ENCODE peak calls at places on chromosome 16, in eight cellular contexts. One of them, this sample, is unnamed.

GRCh38 chr16:68790130-68790761 is 53.1 kb upstream of the TANGO6 start:
- DNase-seq in activated naive CD4-positive, alpha-beta T cell treated with anti-CD3 and anti-CD28 coated beads, Interleukin-2, amount 10 ng/mL, durations not matched to agents 7 days and 5 days: no peak
- DNase-seq in breast epithelium: no peak
- DNase-seq in uterus: peak
- DNase-seq in GOT3: no peak
- DNase-seq in RPMI7951: peak
- DNase-seq in choroid plexus epithelial cell: peak
- DNase-seq in T-helper 17 cell: no peak
- DNase-seq in this sample: no peak

GRCh38 chr16:52077656-52078055 is 469.3 kb downstream of the TOX3 start:
- DNase-seq in activated naive CD4-positive, alpha-beta T cell treated with anti-CD3 and anti-CD28 coated beads, Interleukin-2, amount 10 ng/mL, durations not matched to agents 7 days and 5 days: no peak
- DNase-seq in breast epithelium: no peak
- DNase-seq in uterus: no peak
- DNase-seq in GOT3: no peak
- DNase-seq in RPMI7951: no peak
- DNase-seq in choroid plexus epithelial cell: no peak
- DNase-seq in T-helper 17 cell: no peak
- DNase-seq in this sample: no peak

GRCh38 chr16:31094088-31094423 is 541 bp downstream of the VKORC1 start:
- DNase-seq in activated naive CD4-positive, alpha-beta T cell treated with anti-CD3 and anti-CD28 coated beads, Interleukin-2, amount 10 ng/mL, durations not matched to agents 7 days and 5 days: no peak
- DNase-seq in breast epithelium: no peak
- DNase-seq in uterus: no peak
- DNase-seq in GOT3: no peak
- DNase-seq in RPMI7951: no peak
- DNase-seq in choroid plexus epithelial cell: no peak
- DNase-seq in T-helper 17 cell: no peak
- DNase-seq in this sample: no peak

GRCh38 chr16:19689342-19689741 is 28.7 kb downstream of the KNOP1 start:
- DNase-seq in activated naive CD4-positive, alpha-beta T cell treated with anti-CD3 and anti-CD28 coated beads, Interleukin-2, amount 10 ng/mL, durations not matched to agents 7 days and 5 days: no peak
- DNase-seq in breast epithelium: no peak
- DNase-seq in uterus: no peak
- DNase-seq in GOT3: no peak
- DNase-seq in RPMI7951: no peak
- DNase-seq in choroid plexus epithelial cell: no peak
- DNase-seq in T-helper 17 cell: no peak
- DNase-seq in this sample: no peak

GRCh38 chr16:28304214-28304613 is 11.9 kb downstream of the SBK1 start:
- DNase-seq in activated naive CD4-positive, alpha-beta T cell treated with anti-CD3 and anti-CD28 coated beads, Interleukin-2, amount 10 ng/mL, durations not matched to agents 7 days and 5 days: peak
- DNase-seq in breast epithelium: no peak
- DNase-seq in uterus: no peak
- DNase-seq in GOT3: no peak
- DNase-seq in RPMI7951: peak
- DNase-seq in choroid plexus epithelial cell: peak
- DNase-seq in T-helper 17 cell: no peak
- DNase-seq in this sample: peak

GRCh38 chr16:3738541-3738940 is 21.2 kb upstream of the TRAP1 start:
- DNase-seq in activated naive CD4-positive, alpha-beta T cell treated with anti-CD3 and anti-CD28 coated beads, Interleukin-2, amount 10 ng/mL, durations not matched to agents 7 days and 5 days: no peak
- DNase-seq in breast epithelium: peak
- DNase-seq in uterus: no peak
- DNase-seq in GOT3: no peak
- DNase-seq in RPMI7951: no peak
- DNase-seq in choroid plexus epithelial cell: no peak
- DNase-seq in T-helper 17 cell: no peak
- DNase-seq in this sample: no peak

GRCh38 chr16:11151156-11151904 is 104.7 kb downstream of the SOCS1 start:
- DNase-seq in activated naive CD4-positive, alpha-beta T cell treated with anti-CD3 and anti-CD28 coated beads, Interleukin-2, amount 10 ng/mL, durations not matched to agents 7 days and 5 days: no peak
- DNase-seq in breast epithelium: no peak
- DNase-seq in uterus: no peak
- DNase-seq in GOT3: no peak
- DNase-seq in RPMI7951: no peak
- DNase-seq in choroid plexus epithelial cell: no peak
- DNase-seq in T-helper 17 cell: no peak
- DNase-seq in this sample: no peak

GRCh38 chr16:48507886-48508285 is 102.1 kb downstream of the N4BP1 start:
- DNase-seq in activated naive CD4-positive, alpha-beta T cell treated with anti-CD3 and anti-CD28 coated beads, Interleukin-2, amount 10 ng/mL, durations not matched to agents 7 days and 5 days: no peak
- DNase-seq in breast epithelium: no peak
- DNase-seq in uterus: no peak
- DNase-seq in GOT3: no peak
- DNase-seq in RPMI7951: no peak
- DNase-seq in choroid plexus epithelial cell: no peak
- DNase-seq in T-helper 17 cell: no peak
- DNase-seq in this sample: peak

GRCh38 chr16:3807425-3808123 is 72.9 kb downstream of the CREBBP start:
- DNase-seq in activated naive CD4-positive, alpha-beta T cell treated with anti-CD3 and anti-CD28 coated beads, Interleukin-2, amount 10 ng/mL, durations not matched to agents 7 days and 5 days: no peak
- DNase-seq in breast epithelium: no peak
- DNase-seq in uterus: no peak
- DNase-seq in GOT3: no peak
- DNase-seq in RPMI7951: no peak
- DNase-seq in choroid plexus epithelial cell: peak
- DNase-seq in T-helper 17 cell: no peak
- DNase-seq in this sample: no peak

GRCh38 chr16:4213721-4214120 is 28.2 kb downstream of the SRL start:
- DNase-seq in activated naive CD4-positive, alpha-beta T cell treated with anti-CD3 and anti-CD28 coated beads, Interleukin-2, amount 10 ng/mL, durations not matched to agents 7 days and 5 days: no peak
- DNase-seq in breast epithelium: no peak
- DNase-seq in uterus: no peak
- DNase-seq in GOT3: no peak
- DNase-seq in RPMI7951: no peak
- DNase-seq in choroid plexus epithelial cell: peak
- DNase-seq in T-helper 17 cell: no peak
- DNase-seq in this sample: no peak

GRCh38 chr16:88924834-88925539 is 52.0 kb downstream of the CBFA2T3 start:
- DNase-seq in activated naive CD4-positive, alpha-beta T cell treated with anti-CD3 and anti-CD28 coated beads, Interleukin-2, amount 10 ng/mL, durations not matched to agents 7 days and 5 days: no peak
- DNase-seq in breast epithelium: no peak
- DNase-seq in uterus: peak
- DNase-seq in GOT3: peak
- DNase-seq in RPMI7951: peak
- DNase-seq in choroid plexus epithelial cell: peak
- DNase-seq in T-helper 17 cell: no peak
- DNase-seq in this sample: no peak

GRCh38 chr16:52515068-52515671 is 31.8 kb downstream of the TOX3 start:
- DNase-seq in activated naive CD4-positive, alpha-beta T cell treated with anti-CD3 and anti-CD28 coated beads, Interleukin-2, amount 10 ng/mL, durations not matched to agents 7 days and 5 days: no peak
- DNase-seq in breast epithelium: no peak
- DNase-seq in uterus: no peak
- DNase-seq in GOT3: no peak
- DNase-seq in RPMI7951: no peak
- DNase-seq in choroid plexus epithelial cell: no peak
- DNase-seq in T-helper 17 cell: no peak
- DNase-seq in this sample: no peak

GRCh38 chr16:3119286-3119685 is 6.9 kb downstream of the ZNF205 start:
- DNase-seq in activated naive CD4-positive, alpha-beta T cell treated with anti-CD3 and anti-CD28 coated beads, Interleukin-2, amount 10 ng/mL, durations not matched to agents 7 days and 5 days: no peak
- DNase-seq in breast epithelium: no peak
- DNase-seq in uterus: no peak
- DNase-seq in GOT3: no peak
- DNase-seq in RPMI7951: no peak
- DNase-seq in choroid plexus epithelial cell: no peak
- DNase-seq in T-helper 17 cell: no peak
- DNase-seq in this sample: no peak

GRCh38 chr16:49890876-49891275 is 35.0 kb upstream of the ZNF423 start:
- DNase-seq in activated naive CD4-positive, alpha-beta T cell treated with anti-CD3 and anti-CD28 coated beads, Interleukin-2, amount 10 ng/mL, durations not matched to agents 7 days and 5 days: peak
- DNase-seq in breast epithelium: no peak
- DNase-seq in uterus: no peak
- DNase-seq in GOT3: no peak
- DNase-seq in RPMI7951: no peak
- DNase-seq in choroid plexus epithelial cell: peak
- DNase-seq in T-helper 17 cell: no peak
- DNase-seq in this sample: no peak

GRCh38 chr16:49292413-49292812 is 10.8 kb upstream of the CBLN1 start:
- DNase-seq in activated naive CD4-positive, alpha-beta T cell treated with anti-CD3 and anti-CD28 coated beads, Interleukin-2, amount 10 ng/mL, durations not matched to agents 7 days and 5 days: no peak
- DNase-seq in breast epithelium: no peak
- DNase-seq in uterus: no peak
- DNase-seq in GOT3: no peak
- DNase-seq in RPMI7951: no peak
- DNase-seq in choroid plexus epithelial cell: no peak
- DNase-seq in T-helper 17 cell: no peak
- DNase-seq in this sample: no peak

GRCh38 chr16:57577691-57578224 is 35.3 kb downstream of the ADGRG5 start:
- DNase-seq in activated naive CD4-positive, alpha-beta T cell treated with anti-CD3 and anti-CD28 coated beads, Interleukin-2, amount 10 ng/mL, durations not matched to agents 7 days and 5 days: peak
- DNase-seq in breast epithelium: no peak
- DNase-seq in uterus: no peak
- DNase-seq in GOT3: no peak
- DNase-seq in RPMI7951: no peak
- DNase-seq in choroid plexus epithelial cell: no peak
- DNase-seq in T-helper 17 cell: no peak
- DNase-seq in this sample: peak

GRCh38 chr16:47712276-47713224 is 251.4 kb downstream of the PHKB start:
- DNase-seq in activated naive CD4-positive, alpha-beta T cell treated with anti-CD3 and anti-CD28 coated beads, Interleukin-2, amount 10 ng/mL, durations not matched to agents 7 days and 5 days: no peak
- DNase-seq in breast epithelium: no peak
- DNase-seq in uterus: no peak
- DNase-seq in GOT3: no peak
- DNase-seq in RPMI7951: peak
- DNase-seq in choroid plexus epithelial cell: no peak
- DNase-seq in T-helper 17 cell: no peak
- DNase-seq in this sample: no peak

GRCh38 chr16:3909791-3910583 is 29.5 kb upstream of the CREBBP start:
- DNase-seq in activated naive CD4-positive, alpha-beta T cell treated with anti-CD3 and anti-CD28 coated beads, Interleukin-2, amount 10 ng/mL, durations not matched to agents 7 days and 5 days: no peak
- DNase-seq in breast epithelium: no peak
- DNase-seq in uterus: no peak
- DNase-seq in GOT3: no peak
- DNase-seq in RPMI7951: no peak
- DNase-seq in choroid plexus epithelial cell: no peak
- DNase-seq in T-helper 17 cell: no peak
- DNase-seq in this sample: no peak

GRCh38 chr16:85004587-85005205 is 6.6 kb downstream of the ZDHHC7 start:
- DNase-seq in activated naive CD4-positive, alpha-beta T cell treated with anti-CD3 and anti-CD28 coated beads, Interleukin-2, amount 10 ng/mL, durations not matched to agents 7 days and 5 days: no peak
- DNase-seq in breast epithelium: no peak
- DNase-seq in uterus: peak
- DNase-seq in GOT3: no peak
- DNase-seq in RPMI7951: peak
- DNase-seq in choroid plexus epithelial cell: peak
- DNase-seq in T-helper 17 cell: no peak
- DNase-seq in this sample: no peak

GRCh38 chr16:23296994-23297393 is 5.1 kb upstream of the SCNN1B start:
- DNase-seq in activated naive CD4-positive, alpha-beta T cell treated with anti-CD3 and anti-CD28 coated beads, Interleukin-2, amount 10 ng/mL, durations not matched to agents 7 days and 5 days: no peak
- DNase-seq in breast epithelium: no peak
- DNase-seq in uterus: no peak
- DNase-seq in GOT3: no peak
- DNase-seq in RPMI7951: no peak
- DNase-seq in choroid plexus epithelial cell: no peak
- DNase-seq in T-helper 17 cell: no peak
- DNase-seq in this sample: no peak

GRCh38 chr16:3214904-3215600 is 19.9 kb downstream of the ZNF200 start:
- DNase-seq in activated naive CD4-positive, alpha-beta T cell treated with anti-CD3 and anti-CD28 coated beads, Interleukin-2, amount 10 ng/mL, durations not matched to agents 7 days and 5 days: peak
- DNase-seq in breast epithelium: no peak
- DNase-seq in uterus: no peak
- DNase-seq in GOT3: no peak
- DNase-seq in RPMI7951: no peak
- DNase-seq in choroid plexus epithelial cell: no peak
- DNase-seq in T-helper 17 cell: no peak
- DNase-seq in this sample: no peak

GRCh38 chr16:26530584-26531289 is 536.0 kb upstream of the C16orf82 start:
- DNase-seq in activated naive CD4-positive, alpha-beta T cell treated with anti-CD3 and anti-CD28 coated beads, Interleukin-2, amount 10 ng/mL, durations not matched to agents 7 days and 5 days: no peak
- DNase-seq in breast epithelium: no peak
- DNase-seq in uterus: no peak
- DNase-seq in GOT3: no peak
- DNase-seq in RPMI7951: no peak
- DNase-seq in choroid plexus epithelial cell: no peak
- DNase-seq in T-helper 17 cell: no peak
- DNase-seq in this sample: no peak

GRCh38 chr16:19607610-19608280 is 52.2 kb downstream of the VPS35L start:
- DNase-seq in activated naive CD4-positive, alpha-beta T cell treated with anti-CD3 and anti-CD28 coated beads, Interleukin-2, amount 10 ng/mL, durations not matched to agents 7 days and 5 days: no peak
- DNase-seq in breast epithelium: no peak
- DNase-seq in uterus: no peak
- DNase-seq in GOT3: no peak
- DNase-seq in RPMI7951: no peak
- DNase-seq in choroid plexus epithelial cell: peak
- DNase-seq in T-helper 17 cell: no peak
- DNase-seq in this sample: no peak

GRCh38 chr16:370980-371728 is 816 bp upstream of the MRPL28 start:
- DNase-seq in activated naive CD4-positive, alpha-beta T cell treated with anti-CD3 and anti-CD28 coated beads, Interleukin-2, amount 10 ng/mL, durations not matched to agents 7 days and 5 days: no peak
- DNase-seq in breast epithelium: no peak
- DNase-seq in uterus: no peak
- DNase-seq in GOT3: no peak
- DNase-seq in RPMI7951: no peak
- DNase-seq in choroid plexus epithelial cell: no peak
- DNase-seq in T-helper 17 cell: no peak
- DNase-seq in this sample: no peak

GRCh38 chr16:50482271-50482670 is 65.9 kb upstream of the NKD1 start:
- DNase-seq in activated naive CD4-positive, alpha-beta T cell treated with anti-CD3 and anti-CD28 coated beads, Interleukin-2, amount 10 ng/mL, durations not matched to agents 7 days and 5 days: no peak
- DNase-seq in breast epithelium: no peak
- DNase-seq in uterus: no peak
- DNase-seq in GOT3: no peak
- DNase-seq in RPMI7951: no peak
- DNase-seq in choroid plexus epithelial cell: no peak
- DNase-seq in T-helper 17 cell: no peak
- DNase-seq in this sample: no peak

GRCh38 chr16:69829338-69829737 is 67.2 kb downstream of the WWP2 start:
- DNase-seq in activated naive CD4-positive, alpha-beta T cell treated with anti-CD3 and anti-CD28 coated beads, Interleukin-2, amount 10 ng/mL, durations not matched to agents 7 days and 5 days: no peak
- DNase-seq in breast epithelium: no peak
- DNase-seq in uterus: no peak
- DNase-seq in GOT3: no peak
- DNase-seq in RPMI7951: no peak
- DNase-seq in choroid plexus epithelial cell: no peak
- DNase-seq in T-helper 17 cell: no peak
- DNase-seq in this sample: no peak

GRCh38 chr16:58848662-58849002 is 114.5 kb upstream of the GOT2 start:
- DNase-seq in activated naive CD4-positive, alpha-beta T cell treated with anti-CD3 and anti-CD28 coated beads, Interleukin-2, amount 10 ng/mL, durations not matched to agents 7 days and 5 days: no peak
- DNase-seq in breast epithelium: no peak
- DNase-seq in uterus: no peak
- DNase-seq in GOT3: no peak
- DNase-seq in RPMI7951: no peak
- DNase-seq in choroid plexus epithelial cell: no peak
- DNase-seq in T-helper 17 cell: no peak
- DNase-seq in this sample: no peak

GRCh38 chr16:77564791-77565390 is 130.1 kb upstream of the ADAMTS18 start:
- DNase-seq in activated naive CD4-positive, alpha-beta T cell treated with anti-CD3 and anti-CD28 coated beads, Interleukin-2, amount 10 ng/mL, durations not matched to agents 7 days and 5 days: no peak
- DNase-seq in breast epithelium: no peak
- DNase-seq in uterus: no peak
- DNase-seq in GOT3: no peak
- DNase-seq in RPMI7951: peak
- DNase-seq in choroid plexus epithelial cell: peak
- DNase-seq in T-helper 17 cell: no peak
- DNase-seq in this sample: no peak

GRCh38 chr16:75233611-75233938 is 14.8 kb downstream of the CTRB1 start:
- DNase-seq in activated naive CD4-positive, alpha-beta T cell treated with anti-CD3 and anti-CD28 coated beads, Interleukin-2, amount 10 ng/mL, durations not matched to agents 7 days and 5 days: no peak
- DNase-seq in breast epithelium: no peak
- DNase-seq in uterus: no peak
- DNase-seq in GOT3: no peak
- DNase-seq in RPMI7951: no peak
- DNase-seq in choroid plexus epithelial cell: no peak
- DNase-seq in T-helper 17 cell: no peak
- DNase-seq in this sample: no peak